ENCODE peak calls at places on chromosome 15, in five cellular contexts. I, M, Y, Z and C are unnamed samples.

GRCh38 chr15:39579487-39580116 is 1.3 kb upstream of the THBS1 start:
- DNase-seq in Z (no peak), M (peak), Y (peak), I (peak), C (peak)

GRCh38 chr15:31799711-31800321 is 230.5 kb upstream of the CHRNA7 start:
- DNase-seq in I (peak), Y (peak), Z (no peak), M (no peak), C (no peak)

GRCh38 chr15:36977620-36978610 is 122.4 kb downstream of the MEIS2 start:
- DNase-seq in M (no peak), I (no peak), Y (no peak), Z (no peak), C (no peak)

GRCh38 chr15:33145447-33145846 is 49.1 kb downstream of the FMN1 start:
- DNase-seq in Y (no peak), Z (no peak), M (no peak), I (no peak), C (peak)

GRCh38 chr15:25175789-25176615 is 221.2 kb downstream of the SNRPN start:
- DNase-seq in I (peak), Y (no peak), M (no peak), Z (no peak), C (no peak)

GRCh38 chr15:58434334-58434888 is 2.6 kb downstream of the LIPC start:
- DNase-seq in I (no peak), Z (no peak), Y (no peak), M (no peak), C (no peak)

GRCh38 chr15:41879321-41879845 is 14.5 kb downstream of the SPTBN5 start:
- DNase-seq in Y (no peak), Z (no peak), M (no peak), I (no peak), C (no peak)

GRCh38 chr15:98835889-98836288 is 171.7 kb downstream of the PGPEP1L start:
- DNase-seq in Z (no peak), Y (no peak), I (no peak), M (no peak), C (no peak)

GRCh38 chr15:55618396-55618795 is 30.3 kb upstream of the PYGO1 start:
- DNase-seq in I (no peak), M (no peak), Y (no peak), Z (no peak), C (no peak)

GRCh38 chr15:79314811-79315210 is 3.9 kb downstream of the TMED3 start:
- DNase-seq in M (no peak), Z (no peak), I (no peak), Y (peak), C (peak)

GRCh38 chr15:68289057-68289456 is 11.5 kb downstream of the FEM1B start:
- DNase-seq in Y (no peak), M (no peak), Z (no peak), I (no peak), C (no peak)

GRCh38 chr15:71118881-71119632 is 3.8 kb downstream of the THSD4 start:
- DNase-seq in Y (no peak), M (no peak), I (no peak), Z (no peak), C (no peak)

GRCh38 chr15:63984331-63984730 is 62.0 kb downstream of the DAPK2 start:
- DNase-seq in I (no peak), Y (no peak), M (no peak), Z (no peak), C (no peak)

GRCh38 chr15:26869628-26870027 is 2.8 kb downstream of the GABRA5 start:
- DNase-seq in Y (no peak), M (no peak), I (no peak), Z (no peak), C (no peak)

GRCh38 chr15:77342767-77343166 is 77.1 kb downstream of the PEAK1 start:
- DNase-seq in Z (no peak), Y (no peak), M (no peak), I (no peak), C (no peak)

GRCh38 chr15:52709172-52709979 is 30.2 kb upstream of the ATOSA start:
- DNase-seq in M (no peak), Z (no peak), I (no peak), Y (no peak), C (peak)